ENCODE peak calls at places on chromosomes 12 and 14, in five cellular contexts. One of them, this sample, is unnamed.

GRCh38 chr12:52442600-52443061 is 8.5 kb upstream of the KRT75 start:
- DNase-seq in IMR-90: peak
- DNase-seq in HepG2: no peak
- DNase-seq in K562: no peak
- DNase-seq in GM12878: no peak
- DNase-seq in this sample: no peak

GRCh38 chr12:25653487-25654175 is 100.5 kb upstream of the LMNTD1 start:
- DNase-seq in IMR-90: no peak
- DNase-seq in GM12878: no peak
- DNase-seq in HepG2: no peak
- DNase-seq in K562: no peak
- DNase-seq in this sample: peak

GRCh38 chr14:48096869-48097268 is 421.5 kb upstream of the MDGA2 start:
- DNase-seq in GM12878: no peak
- DNase-seq in HepG2: no peak
- DNase-seq in K562: no peak
- DNase-seq in IMR-90: no peak
- DNase-seq in this sample: no peak

GRCh38 chr12:3770891-3771290 is 18.0 kb upstream of the CRACR2A start:
- DNase-seq in IMR-90: peak
- DNase-seq in GM12878: no peak
- DNase-seq in HepG2: no peak
- DNase-seq in K562: no peak
- DNase-seq in this sample: no peak

GRCh38 chr14:96538097-96538496 is 35.9 kb downstream of the PAPOLA start:
- DNase-seq in IMR-90: no peak
- DNase-seq in HepG2: no peak
- DNase-seq in K562: no peak
- DNase-seq in GM12878: no peak
- DNase-seq in this sample: no peak

GRCh38 chr12:2836004-2836403 is 1.2 kb upstream of the NRIP2 start:
- DNase-seq in IMR-90: no peak
- DNase-seq in HepG2: no peak
- DNase-seq in GM12878: no peak
- DNase-seq in K562: no peak
- DNase-seq in this sample: no peak

GRCh38 chr12:89413234-89413633 is 60.9 kb upstream of the DUSP6 start:
- DNase-seq in HepG2: no peak
- DNase-seq in K562: no peak
- DNase-seq in GM12878: no peak
- DNase-seq in IMR-90: no peak
- DNase-seq in this sample: no peak

GRCh38 chr14:98161366-98161765 is 1110.6 kb downstream of the BCL11B start:
- DNase-seq in K562: no peak
- DNase-seq in IMR-90: no peak
- DNase-seq in HepG2: no peak
- DNase-seq in GM12878: no peak
- DNase-seq in this sample: no peak

GRCh38 chr14:96001866-96002510 is 37.2 kb upstream of the C14orf132 start:
- DNase-seq in K562: no peak
- DNase-seq in GM12878: no peak
- DNase-seq in HepG2: no peak
- DNase-seq in IMR-90: peak
- DNase-seq in this sample: no peak

GRCh38 chr14:96627386-96627785 is 125.2 kb downstream of the PAPOLA start:
- DNase-seq in HepG2: no peak
- DNase-seq in K562: no peak
- DNase-seq in IMR-90: no peak
- DNase-seq in GM12878: no peak
- DNase-seq in this sample: no peak

GRCh38 chr14:68784995-68785816 is 7.7 kb downstream of the ZFP36L1 start:
- DNase-seq in HepG2: no peak
- DNase-seq in GM12878: no peak
- DNase-seq in K562: no peak
- DNase-seq in IMR-90: peak
- DNase-seq in this sample: no peak

GRCh38 chr12:76945867-76946266 is 67.0 kb upstream of the CSRP2 start:
- DNase-seq in GM12878: no peak
- DNase-seq in IMR-90: peak
- DNase-seq in K562: no peak
- DNase-seq in HepG2: no peak
- DNase-seq in this sample: no peak

GRCh38 chr12:32397703-32398102 is 1.7 kb upstream of the FGD4 start:
- DNase-seq in HepG2: no peak
- DNase-seq in K562: no peak
- DNase-seq in GM12878: no peak
- DNase-seq in IMR-90: no peak
- DNase-seq in this sample: no peak

GRCh38 chr14:23183076-23183475 is 384 bp downstream of the SLC7A8 start:
- DNase-seq in GM12878: no peak
- DNase-seq in HepG2: no peak
- DNase-seq in IMR-90: no peak
- DNase-seq in K562: no peak
- DNase-seq in this sample: no peak

GRCh38 chr12:127567531-127567930 is 699.4 kb upstream of the TMEM132C start:
- DNase-seq in K562: no peak
- DNase-seq in IMR-90: no peak
- DNase-seq in GM12878: no peak
- DNase-seq in HepG2: no peak
- DNase-seq in this sample: no peak

GRCh38 chr14:69877492-69877891 is 1.7 kb upstream of the SMOC1 start:
- DNase-seq in IMR-90: peak
- DNase-seq in K562: peak
- DNase-seq in HepG2: no peak
- DNase-seq in GM12878: no peak
- DNase-seq in this sample: peak

GRCh38 chr14:56390859-56391258 is 188.7 kb upstream of the TMEM260 start:
- DNase-seq in HepG2: no peak
- DNase-seq in K562: no peak
- DNase-seq in IMR-90: no peak
- DNase-seq in GM12878: no peak
- DNase-seq in this sample: no peak

GRCh38 chr12:101407054-101407437 is 526 bp downstream of the ARL1 start:
- DNase-seq in GM12878: no peak
- DNase-seq in IMR-90: no peak
- DNase-seq in K562: no peak
- DNase-seq in HepG2: peak
- DNase-seq in this sample: no peak

GRCh38 chr12:103814436-103814835 is 26.6 kb downstream of the NT5DC3 start:
- DNase-seq in K562: no peak
- DNase-seq in GM12878: no peak
- DNase-seq in HepG2: no peak
- DNase-seq in IMR-90: no peak
- DNase-seq in this sample: no peak

GRCh38 chr12:105205322-105206048 is 30.5 kb downstream of the APPL2 start:
- DNase-seq in GM12878: no peak
- DNase-seq in IMR-90: no peak
- DNase-seq in K562: no peak
- DNase-seq in HepG2: no peak
- DNase-seq in this sample: no peak

GRCh38 chr12:91922139-91922538 is 223.5 kb downstream of the BTG1 start:
- DNase-seq in HepG2: no peak
- DNase-seq in K562: no peak
- DNase-seq in GM12878: no peak
- DNase-seq in IMR-90: peak
- DNase-seq in this sample: no peak

GRCh38 chr12:91922674-91923073 is 223.0 kb downstream of the BTG1 start:
- DNase-seq in IMR-90: peak
- DNase-seq in HepG2: no peak
- DNase-seq in GM12878: no peak
- DNase-seq in K562: no peak
- DNase-seq in this sample: no peak

GRCh38 chr12:91920276-91920675 is 225.4 kb downstream of the BTG1 start:
- DNase-seq in IMR-90: peak
- DNase-seq in GM12878: no peak
- DNase-seq in K562: no peak
- DNase-seq in HepG2: no peak
- DNase-seq in this sample: peak

GRCh38 chr12:91920740-91921139 is 224.9 kb downstream of the BTG1 start:
- DNase-seq in IMR-90: no peak
- DNase-seq in GM12878: no peak
- DNase-seq in K562: no peak
- DNase-seq in HepG2: no peak
- DNase-seq in this sample: no peak

GRCh38 chr12:91921555-91921954 is 224.1 kb downstream of the BTG1 start:
- DNase-seq in HepG2: no peak
- DNase-seq in GM12878: no peak
- DNase-seq in IMR-90: no peak
- DNase-seq in K562: no peak
- DNase-seq in this sample: no peak
- TF ChIP-seq RAD21 in HepG2: no peak
- TF ChIP-seq RAD21 in GM12878: no peak
- TF ChIP-seq RAD21 in IMR-90: no peak
- TF ChIP-seq RAD21 in K562: no peak
- TF ChIP-seq RAD21 in this sample: no peak

GRCh38 chr14:71532790-71533189 is 399.4 kb upstream of the RGS6 start:
- DNase-seq in GM12878: no peak
- DNase-seq in HepG2: no peak
- DNase-seq in IMR-90: no peak
- DNase-seq in K562: no peak
- DNase-seq in this sample: no peak

GRCh38 chr14:71533800-71534199 is 398.4 kb upstream of the RGS6 start:
- DNase-seq in K562: no peak
- DNase-seq in HepG2: no peak
- DNase-seq in IMR-90: no peak
- DNase-seq in GM12878: no peak
- DNase-seq in this sample: no peak

GRCh38 chr14:71534506-71534905 is 397.7 kb upstream of the RGS6 start:
- DNase-seq in GM12878: no peak
- DNase-seq in K562: no peak
- DNase-seq in IMR-90: no peak
- DNase-seq in HepG2: no peak
- DNase-seq in this sample: no peak

GRCh38 chr14:71532349-71532748 is 399.9 kb upstream of the RGS6 start:
- DNase-seq in K562: no peak
- DNase-seq in HepG2: no peak
- DNase-seq in GM12878: no peak
- DNase-seq in IMR-90: peak
- DNase-seq in this sample: no peak

DNA sequence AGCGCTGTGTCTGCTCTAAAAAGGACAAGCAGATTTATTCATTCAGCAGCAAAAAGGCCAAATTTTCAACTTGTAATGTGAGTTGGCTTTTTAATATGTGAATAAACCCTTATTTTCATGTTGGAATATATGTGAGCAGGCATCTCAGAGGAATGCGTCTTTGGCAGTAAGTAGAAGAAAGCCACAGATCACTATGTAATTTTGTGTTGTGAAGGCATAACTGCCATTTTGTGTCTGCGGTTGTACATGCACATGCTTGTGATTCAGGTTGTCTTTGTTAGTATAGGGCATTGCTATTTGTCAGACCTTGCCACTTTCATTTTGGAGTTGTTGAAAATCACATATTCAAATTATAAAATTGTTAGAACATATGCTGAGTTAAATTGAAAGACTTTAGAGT is 398.8 kb upstream of the RGS6 start:
- DNase-seq in GM12878: no peak
- DNase-seq in HepG2: no peak
- DNase-seq in K562: no peak
- DNase-seq in IMR-90: peak
- DNase-seq in this sample: no peak
- TF ChIP-seq MXI1 in GM12878: no peak
- TF ChIP-seq MXI1 in HepG2: no peak
- TF ChIP-seq MXI1 in K562: no peak
- TF ChIP-seq MXI1 in IMR-90: no peak
- TF ChIP-seq MXI1 in this sample: no peak

DNA sequence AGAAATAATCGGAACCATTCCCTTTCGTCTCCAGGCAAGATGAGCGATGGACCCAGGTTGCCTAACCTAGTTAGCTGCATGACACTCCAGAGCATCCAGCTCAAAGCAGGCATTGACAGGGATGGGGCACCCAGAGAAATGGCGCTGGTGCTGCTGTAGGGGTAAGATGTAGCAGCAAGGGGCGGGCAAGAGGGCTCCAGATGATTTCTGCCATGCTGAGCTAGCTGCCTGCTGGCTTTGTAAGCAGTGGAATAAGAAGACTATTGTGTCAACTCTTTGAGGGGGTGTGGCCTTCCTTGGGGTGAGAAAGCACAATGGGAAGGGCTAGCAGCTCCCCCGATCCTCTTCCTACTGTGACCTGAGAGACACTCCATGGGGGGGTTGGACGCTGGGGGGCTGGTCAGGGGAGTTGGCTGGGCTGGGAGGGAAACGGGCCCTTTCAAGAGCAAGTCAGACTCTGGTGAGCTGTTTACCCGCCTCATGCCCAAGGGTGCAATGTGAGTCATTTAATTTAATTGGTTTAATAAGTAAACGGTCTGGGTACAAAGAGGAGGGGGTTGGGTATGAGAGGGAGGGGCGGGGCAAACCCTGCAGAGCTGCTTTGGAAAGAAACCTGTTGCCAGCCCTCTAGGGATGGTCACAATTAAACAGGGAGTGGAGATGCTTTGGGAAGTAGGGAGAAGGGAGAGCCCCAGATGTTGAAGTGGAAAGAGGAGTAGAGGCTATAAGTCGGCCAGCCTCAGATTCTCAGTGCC is 50.5 kb downstream of the B4GALNT3 start:
- DNase-seq in IMR-90: no peak
- DNase-seq in HepG2: no peak
- DNase-seq in GM12878: no peak
- DNase-seq in K562: no peak
- DNase-seq in this sample: peak
- TF ChIP-seq RAD21 in IMR-90: no peak
- TF ChIP-seq RAD21 in HepG2: no peak
- TF ChIP-seq RAD21 in GM12878: no peak
- TF ChIP-seq RAD21 in K562: no peak
- TF ChIP-seq RAD21 in this sample: no peak

DNA sequence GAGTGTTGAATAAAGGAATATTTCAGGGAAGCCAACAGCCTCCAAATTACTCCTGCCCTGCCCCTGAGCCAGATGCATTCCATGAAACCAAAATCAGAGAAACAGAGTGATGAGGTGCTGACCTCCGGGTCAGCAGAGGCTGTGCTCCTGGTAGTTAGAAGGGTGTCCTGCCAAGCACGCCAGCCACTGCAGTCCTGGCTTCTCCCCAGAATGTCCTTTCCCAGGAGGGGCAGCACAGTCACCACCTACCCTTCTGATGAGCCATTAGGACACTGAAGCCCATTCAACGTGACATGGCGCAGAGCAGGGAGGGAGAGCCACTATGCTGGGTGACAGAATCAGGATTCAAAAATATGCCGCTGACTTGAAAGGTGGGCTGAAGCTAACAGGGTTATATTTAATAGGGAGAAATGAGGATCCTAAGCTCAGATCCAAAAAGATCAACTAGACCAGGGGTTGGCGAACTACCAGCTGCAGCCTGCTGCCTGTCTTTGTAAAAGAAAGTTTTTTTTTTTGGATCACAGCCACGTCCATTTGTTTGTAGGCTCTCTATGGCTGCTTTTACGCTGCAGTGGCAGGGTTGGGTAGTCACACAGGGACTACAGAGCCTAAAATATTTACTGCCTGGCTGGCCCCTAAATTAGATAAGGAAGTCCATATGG is 34.5 kb upstream of the PLEK2 start:
- DNase-seq in K562: no peak
- DNase-seq in HepG2: no peak
- DNase-seq in GM12878: no peak
- DNase-seq in IMR-90: no peak
- DNase-seq in this sample: no peak
- TF ChIP-seq MXI1 in K562: no peak
- TF ChIP-seq MXI1 in HepG2: no peak
- TF ChIP-seq MXI1 in GM12878: no peak
- TF ChIP-seq MXI1 in IMR-90: no peak
- TF ChIP-seq MXI1 in this sample: no peak

GRCh38 chr12:108457006-108457733 is 57.9 kb upstream of the FICD start:
- DNase-seq in K562: peak
- DNase-seq in GM12878: peak
- DNase-seq in HepG2: peak
- DNase-seq in IMR-90: peak
- DNase-seq in this sample: peak
- TF ChIP-seq RAD21 in K562: peak
- TF ChIP-seq RAD21 in GM12878: peak
- TF ChIP-seq RAD21 in HepG2: peak
- TF ChIP-seq RAD21 in IMR-90: peak
- TF ChIP-seq RAD21 in this sample: peak